ENCODE peak calls at places on chromosomes 13 and 19, in five cellular contexts. D, O, X, H and Z are unnamed samples.

GRCh38 chr19:17327068-17327653 is 7.5 kb downstream of the ANO8 start:
- DNase-seq in D (no peak), O (no peak), X (no peak), H (no peak), Z (no peak)

GRCh38 chr13:98490195-98490771 is 86.6 kb downstream of the STK24 start:
- DNase-seq in D (no peak), O (no peak), X (no peak), H (no peak), Z (no peak)

GRCh38 chr19:37989855-37990254 is 82.8 kb downstream of the SIPA1L3 start:
- DNase-seq in D (peak), O (no peak), X (no peak), H (no peak), Z (peak)

GRCh38 chr19:40627486-40628279 is 26.5 kb downstream of the LTBP4 start:
- DNase-seq in D (peak), O (no peak), X (no peak), H (no peak), Z (peak)

GRCh38 chr19:54523403-54523802 is 20.8 kb downstream of the LAIR2 start:
- DNase-seq in D (no peak), O (no peak), X (no peak), H (no peak), Z (no peak)

GRCh38 chr19:3732108-3732507 is 23.9 kb downstream of the TJP3 start:
- DNase-seq in D (no peak), O (no peak), X (no peak), H (no peak), Z (no peak)

GRCh38 chr19:43555185-43555770 is 20.0 kb downstream of the XRCC1 start:
- DNase-seq in D (peak), O (peak), X (peak), H (peak), Z (peak)

GRCh38 chr13:43805071-43805468 is 18.3 kb upstream of the ENOX1 start:
- DNase-seq in D (no peak), O (no peak), X (no peak), H (no peak), Z (no peak)

GRCh38 chr13:38872693-38873092 is 117.9 kb downstream of the STOML3 start:
- DNase-seq in D (peak), O (peak), X (peak), H (peak), Z (peak)

GRCh38 chr13:101945435-101945834 is 456.4 kb downstream of the FGF14 start:
- DNase-seq in D (peak), O (peak), X (no peak), H (no peak), Z (no peak)

GRCh38 chr19:35299523-35300339 is 7.8 kb downstream of the MAG start:
- DNase-seq in D (peak), O (no peak), X (peak), H (no peak), Z (no peak)

GRCh38 chr19:35399231-35399630 is 28.4 kb downstream of the GPR42 start:
- DNase-seq in D (no peak), O (no peak), X (no peak), H (no peak), Z (no peak)

GRCh38 chr13:110259651-110260050 is 47.3 kb downstream of the COL4A1 start:
- DNase-seq in D (no peak), O (no peak), X (no peak), H (no peak), Z (no peak)

GRCh38 chr19:17767559-17767958 is 16.3 kb downstream of the FCHO1 start:
- DNase-seq in D (no peak), O (no peak), X (no peak), H (no peak), Z (no peak)

GRCh38 chr13:44815507-44816074 is 173.7 kb downstream of the NUFIP1 start:
- DNase-seq in D (no peak), O (no peak), X (no peak), H (no peak), Z (peak)

GRCh38 chr13:107450426-107450825 is 764.9 kb downstream of the LIG4 start:
- DNase-seq in D (no peak), O (no peak), X (no peak), H (no peak), Z (no peak)

GRCh38 chr13:30266751-30267150 is 40.6 kb downstream of the KATNAL1 start:
- DNase-seq in D (no peak), O (no peak), X (no peak), H (no peak), Z (no peak)

GRCh38 chr13:43676320-43676719 is 110.5 kb downstream of the ENOX1 start:
- DNase-seq in D (no peak), O (no peak), X (no peak), H (no peak), Z (no peak)

GRCh38 chr19:31519216-31519615 is 170.0 kb upstream of the TSHZ3 start:
- DNase-seq in D (no peak), O (no peak), X (no peak), H (no peak), Z (peak)

GRCh38 chr19:34555447-34555846 is 73.9 kb downstream of the WTIP start:
- DNase-seq in D (peak), O (no peak), X (no peak), H (no peak), Z (peak)

GRCh38 chr19:44542671-44543070 is 13.2 kb upstream of the CEACAM20 start:
- DNase-seq in D (no peak), O (no peak), X (no peak), H (no peak), Z (no peak)

GRCh38 chr13:38686635-38687245 is at the start of gene FREM2:
- DNase-seq in D (peak), O (peak), X (peak), H (no peak), Z (peak)

GRCh38 chr13:49904729-49905456 is 31.2 kb downstream of the SPRYD7 start:
- DNase-seq in D (no peak), O (no peak), X (no peak), H (no peak), Z (no peak)